ENCODE peak calls at places on chromosomes 13 and 19, in seven cellular contexts. G is effector memory CD8-positive, alpha-beta T cell; C is stimulated activated CD4-positive, alpha-beta T cell treated with anti-CD3 and anti-CD28 coated beads, TNF-alpha, amount 100 ng/mL, for 1 hour; V is heart left ventricle; T is activated CD4-positive, alpha-beta T cell treated with anti-CD3 and anti-CD28 coated beads for 24 hours; B is skeletal muscle cell; F is D721Med. I is an unnamed sample.

GRCh38 chr19:13366529-13367143 is 139.6 kb downstream of the CACNA1A start:
- DNase-seq in C (no peak), F (no peak), T (no peak), B (peak; percentile 1), G (no peak), V (no peak), I (no peak)

GRCh38 chr13:109361562-109361961 is 424.8 kb downstream of the IRS2 start:
- DNase-seq in T (no peak), V (no peak), F (no peak), G (no peak), C (no peak), B (no peak), I (no peak)

GRCh38 chr13:98922306-98922705 is 55.6 kb downstream of the DOCK9 start:
- DNase-seq in B (no peak), C (no peak), V (no peak), T (no peak), F (no peak), G (no peak), I (no peak)

GRCh38 chr13:41458939-41459753 is 1.8 kb downstream of the RGCC start:
- DNase-seq in T (peak; percentile 55), C (no peak), G (peak; percentile 65), V (no peak), F (no peak), B (no peak), I (no peak)

GRCh38 chr19:932647-933552 is 7.1 kb downstream of the ARID3A start:
- DNase-seq in T (no peak), F (no peak), V (peak; percentile 88), C (no peak), B (peak; percentile 54), G (no peak), I (peak; percentile 54)

GRCh38 chr19:55251296-55252081 is 7.3 kb downstream of the PPP6R1 start:
- DNase-seq in B (peak; percentile 4), T (no peak), F (no peak), V (peak; percentile 17), C (no peak), G (peak; percentile 32), I (no peak)

GRCh38 chr19:40686882-40687524 is 3.4 kb downstream of the NUMBL start:
- DNase-seq in T (no peak), C (no peak), V (peak; percentile 36), G (no peak), F (no peak), B (no peak), I (no peak)

GRCh38 chr13:99066219-99066618 is 88.4 kb upstream of the DOCK9 start:
- DNase-seq in C (no peak), F (no peak), V (no peak), B (no peak), T (no peak), G (no peak), I (no peak)

GRCh38 chr19:35049456-35049855 is 7.9 kb downstream of the HPN start:
- DNase-seq in F (no peak), C (no peak), V (no peak), B (no peak), T (no peak), G (no peak), I (no peak)

GRCh38 chr19:54203151-54203611 is 2.5 kb downstream of the RPS9 start:
- DNase-seq in B (no peak), F (no peak), G (no peak), T (no peak), C (no peak), V (no peak), I (no peak)

GRCh38 chr13:93758575-93758974 is 532.0 kb downstream of the GPC6 start:
- DNase-seq in B (no peak), G (no peak), V (no peak), C (no peak), F (no peak), T (no peak), I (no peak)

GRCh38 chr13:42544246-42544915 is 29.6 kb upstream of the TNFSF11 start:
- DNase-seq in F (no peak), C (no peak), T (no peak), G (no peak), B (no peak), V (no peak), I (no peak)

GRCh38 chr13:64186503-64186902 is 2770.9 kb upstream of the PCDH20 start:
- DNase-seq in B (no peak), T (no peak), V (no peak), C (no peak), F (no peak), G (no peak), I (no peak)

GRCh38 chr13:110546933-110547332 is 14.6 kb downstream of the RAB20 start:
- DNase-seq in F (no peak), B (peak; percentile 84), G (no peak), V (peak; percentile 87), T (no peak), C (no peak), I (peak; percentile 97)

GRCh38 chr13:78382946-78383542 is 220.3 kb downstream of the POU4F1 start:
- DNase-seq in V (no peak), B (no peak), G (no peak), C (no peak), T (no peak), F (no peak), I (no peak)

GRCh38 chr13:40984670-40985366 is 34.3 kb downstream of the ELF1 start:
- DNase-seq in G (no peak), F (no peak), T (no peak), B (no peak), C (no peak), V (no peak), I (no peak)

GRCh38 chr13:80508031-80508430 is 167.1 kb upstream of the SPRY2 start:
- DNase-seq in B (peak; percentile 25), F (no peak), V (no peak), T (no peak), C (no peak), G (no peak), I (no peak)

GRCh38 chr19:8571006-8571411 is 6.2 kb downstream of the MYO1F start:
- DNase-seq in B (no peak), C (no peak), G (peak; percentile 59), V (peak; percentile 79), F (no peak), T (no peak), I (peak; percentile 30)

GRCh38 chr19:7199613-7200533 is 94.3 kb downstream of the INSR start:
- DNase-seq in V (no peak), G (no peak), B (no peak), T (no peak), C (no peak), F (no peak), I (no peak)

GRCh38 chr19:50861496-50862286 is 7.0 kb downstream of the KLK3 start:
- DNase-seq in V (no peak), C (no peak), G (no peak), B (no peak), F (no peak), T (no peak), I (no peak)

GRCh38 chr13:50677687-50678463 is 165.6 kb downstream of the DLEU7 start:
- DNase-seq in B (no peak), T (no peak), V (no peak), F (no peak), C (no peak), G (no peak), I (no peak)

GRCh38 chr13:27954406-27954851 is 14.7 kb downstream of the CDX2 start:
- DNase-seq in B (no peak), V (no peak), F (no peak), C (no peak), T (no peak), G (no peak), I (no peak)

GRCh38 chr19:49347835-49348234 is 12.6 kb downstream of the CD37 start:
- DNase-seq in C (no peak), G (no peak), B (no peak), T (no peak), V (no peak), F (no peak), I (no peak)

GRCh38 chr19:53333071-53333465 is 481 bp upstream of the ZNF845 start:
- DNase-seq in B (peak; percentile 3), G (no peak), C (no peak), F (no peak), V (peak; percentile 67), T (no peak), I (peak; percentile 46)

GRCh38 chr19:29499921-29500590 is 25.7 kb upstream of the VSTM2B start:
- DNase-seq in T (no peak), B (no peak), F (no peak), G (no peak), C (no peak), V (no peak), I (no peak)

GRCh38 chr13:51614350-51614786 is 30.1 kb downstream of the WDFY2 start:
- DNase-seq in C (peak; percentile 1), T (peak; percentile 13), G (peak; percentile 33), V (no peak), F (no peak), B (no peak), I (peak; percentile 62)

GRCh38 chr19:22532388-22533310 is 101.5 kb upstream of the ZNF492 start:
- DNase-seq in T (no peak), G (no peak), B (no peak), V (peak; percentile 78), F (no peak), C (no peak), I (no peak)